ENCODE peak calls at places on chromosomes 13 and 19, in five cellular contexts. B, Q, S, K and L are unnamed samples.

GRCh38 chr19:3565177-3565576 is 7.6 kb upstream of the HMG20B start:
- DNase-seq in B (no peak), Q (no peak), S (no peak), K (no peak), L (no peak)

GRCh38 chr19:29953352-29954247 is 11.6 kb downstream of the URI1 start:
- DNase-seq in B (no peak), Q (no peak), S (no peak), K (no peak), L (no peak)

GRCh38 chr19:4910594-4911273 is 1.4 kb downstream of the UHRF1 start:
- DNase-seq in B (no peak), Q (no peak), S (no peak), K (no peak), L (no peak)

GRCh38 chr19:35051796-35052195 is 10.3 kb downstream of the HPN start:
- DNase-seq in B (no peak), Q (no peak), S (no peak), K (no peak), L (no peak)

GRCh38 chr19:18117692-18118378 is 20.3 kb downstream of the MAST3 start:
- DNase-seq in B (peak), Q (peak), S (no peak), K (peak), L (peak)

GRCh38 chr13:112349681-112350080 is 26.5 kb upstream of the SPACA7 start:
- DNase-seq in B (no peak), Q (no peak), S (no peak), K (no peak), L (no peak)

GRCh38 chr13:40273173-40274000 is 393.1 kb downstream of the FOXO1 start:
- DNase-seq in B (no peak), Q (no peak), S (no peak), K (no peak), L (no peak)

GRCh38 chr13:61247149-61247936 is 168.3 kb downstream of the PCDH20 start:
- DNase-seq in B (no peak), Q (no peak), S (no peak), K (no peak), L (peak)

GRCh38 chr13:31110169-31110568 is 51.5 kb downstream of the HSPH1 start:
- DNase-seq in B (no peak), Q (no peak), S (no peak), K (no peak), L (no peak)

GRCh38 chr13:43874512-43875092 is 4.9 kb downstream of the CCDC122 start:
- DNase-seq in B (no peak), Q (no peak), S (no peak), K (peak), L (no peak)

GRCh38 chr19:36963262-36963661 is 47.1 kb downstream of the ZNF568 start:
- DNase-seq in B (no peak), Q (no peak), S (no peak), K (no peak), L (no peak)

GRCh38 chr13:109309625-109310363 is 476.6 kb downstream of the IRS2 start:
- DNase-seq in B (no peak), Q (no peak), S (no peak), K (no peak), L (no peak)

GRCh38 chr13:110233682-110234280 is 73.2 kb downstream of the COL4A1 start:
- DNase-seq in B (no peak), Q (no peak), S (no peak), K (no peak), L (no peak)

GRCh38 chr13:50053844-50054243 is 38.6 kb downstream of the KCNRG start:
- DNase-seq in B (no peak), Q (no peak), S (no peak), K (no peak), L (no peak)

GRCh38 chr19:15469513-15470297 is 5.4 kb upstream of the RASAL3 start:
- DNase-seq in B (no peak), Q (no peak), S (no peak), K (no peak), L (no peak)

GRCh38 chr19:49690073-49690655 is 752 bp upstream of the CPT1C start:
- DNase-seq in B (no peak), Q (no peak), S (no peak), K (no peak), L (no peak)

GRCh38 chr19:49690656-49691242 is at the start of gene CPT1C:
- DNase-seq in B (peak), Q (peak), S (peak), K (peak), L (peak)

GRCh38 chr19:49689133-49690072 is at the start of gene ADM5:
- DNase-seq in B (peak), Q (peak), S (peak), K (peak), L (peak)

GRCh38 chr19:49691243-49692101 is 556 bp downstream of the CPT1C start:
- DNase-seq in B (peak), Q (peak), S (peak), K (peak), L (no peak)

GRCh38 chr19:49692102-49692599 is 1.2 kb downstream of the CPT1C start:
- DNase-seq in B (no peak), Q (no peak), S (no peak), K (no peak), L (no peak)
- H3K4me3 ChIP-seq in B (no peak), Q (no peak), S (no peak), K (no peak), L (no peak)

DNA sequence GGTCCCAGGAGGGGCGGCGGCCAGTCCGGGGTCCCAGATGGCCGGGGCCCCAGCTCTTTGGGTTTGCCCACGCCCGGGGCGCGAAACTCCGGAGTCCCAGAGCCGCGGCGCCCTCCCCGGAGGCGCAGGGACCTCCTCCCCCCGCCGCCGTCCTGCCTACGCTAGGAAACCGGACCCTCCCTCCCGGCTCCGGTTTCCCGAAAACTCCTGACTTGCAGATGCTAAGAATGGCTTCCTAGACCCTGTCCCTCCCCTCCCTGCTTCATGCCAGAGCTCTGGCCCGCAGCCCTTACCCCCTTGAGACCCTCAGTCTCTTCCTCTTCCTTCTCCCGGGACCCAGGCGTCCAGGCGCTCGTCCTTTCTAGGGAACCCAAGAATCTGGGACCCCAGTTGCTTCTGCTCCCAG is 468 bp upstream of the MYBPC2 start:
- DNase-seq in B (no peak), Q (no peak), S (no peak), K (peak), L (no peak)
- TF ChIP-seq CTCF in B (no peak), Q (no peak), S (no peak), K (no peak), L (no peak)

DNA sequence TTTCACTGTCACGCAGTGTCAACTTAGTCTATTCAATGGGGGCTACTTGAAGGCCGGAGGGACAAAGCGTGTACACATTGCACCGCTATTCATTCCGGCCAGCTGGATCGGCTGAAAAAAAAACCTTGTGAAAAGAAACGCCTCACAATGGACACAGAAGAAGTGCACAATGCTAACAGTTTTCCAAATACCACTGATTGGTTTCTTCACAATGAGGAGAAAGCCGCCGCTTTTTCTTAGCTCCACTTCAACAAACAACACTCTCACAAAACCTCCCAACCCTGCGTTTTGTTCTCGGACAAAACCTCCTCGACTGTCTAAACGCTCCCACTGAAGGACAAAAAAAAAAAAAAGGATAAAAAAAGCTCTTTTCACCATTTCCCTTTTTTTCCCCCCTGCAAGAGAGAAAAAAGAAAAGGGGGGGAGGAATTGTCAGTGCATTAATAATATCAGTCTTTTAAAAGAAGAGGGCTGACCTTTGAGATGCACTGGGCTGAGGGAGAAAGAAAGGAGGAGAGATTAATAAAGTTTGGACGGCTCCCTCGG is 5.4 kb downstream of the SOX21 start:
- DNase-seq in B (no peak), Q (no peak), S (no peak), K (no peak), L (no peak)
- H3K4me3 ChIP-seq in B (peak), Q (no peak), S (no peak), K (no peak), L (no peak)

DNA sequence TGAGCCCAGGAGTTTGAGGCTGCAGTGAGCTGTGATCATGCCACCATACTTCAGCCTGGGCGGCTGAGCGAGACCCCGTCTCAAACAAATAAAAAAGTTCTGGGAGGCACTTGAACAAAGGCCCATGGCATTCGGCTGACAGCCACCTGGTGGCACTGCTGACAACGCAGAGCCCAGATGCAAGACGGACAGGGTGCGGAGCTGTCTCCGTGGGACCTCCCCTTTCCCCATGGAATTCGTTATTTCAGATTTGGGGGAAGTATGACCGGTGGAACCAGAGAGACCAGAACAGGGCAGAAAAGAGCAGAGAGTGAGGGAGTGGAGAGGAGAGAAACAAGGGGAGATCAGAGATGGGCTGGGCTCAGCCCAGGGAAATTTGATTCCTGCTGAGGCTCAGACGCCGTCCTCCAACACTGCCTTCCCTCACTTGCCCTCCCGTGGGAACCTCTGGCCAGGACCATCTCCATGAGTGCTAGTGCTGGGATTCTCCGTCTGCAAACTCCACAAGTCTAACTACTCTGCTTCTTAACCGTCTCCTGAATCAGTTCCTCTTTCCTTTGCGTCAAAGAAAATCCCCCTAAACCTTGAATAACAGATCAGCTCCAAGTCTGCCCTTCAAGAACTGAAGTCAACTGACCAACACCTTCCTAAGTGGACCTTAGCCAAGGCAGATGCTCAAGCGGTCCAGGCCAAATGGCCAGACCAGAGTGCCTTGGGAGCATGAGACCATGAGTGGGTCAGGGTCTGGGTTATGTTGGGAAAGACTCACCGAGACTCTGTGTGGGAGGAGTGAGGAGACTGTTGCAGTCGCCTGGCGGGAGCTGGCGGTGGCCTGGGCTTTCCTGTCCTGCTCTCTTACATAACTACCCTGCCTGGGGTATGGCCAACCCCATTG is 11.9 kb upstream of the ATF5 start:
- DNase-seq in B (no peak), Q (no peak), S (no peak), K (no peak), L (no peak)
- TF ChIP-seq CTCF in B (no peak), Q (peak), S (no peak), K (no peak), L (no peak)

DNA sequence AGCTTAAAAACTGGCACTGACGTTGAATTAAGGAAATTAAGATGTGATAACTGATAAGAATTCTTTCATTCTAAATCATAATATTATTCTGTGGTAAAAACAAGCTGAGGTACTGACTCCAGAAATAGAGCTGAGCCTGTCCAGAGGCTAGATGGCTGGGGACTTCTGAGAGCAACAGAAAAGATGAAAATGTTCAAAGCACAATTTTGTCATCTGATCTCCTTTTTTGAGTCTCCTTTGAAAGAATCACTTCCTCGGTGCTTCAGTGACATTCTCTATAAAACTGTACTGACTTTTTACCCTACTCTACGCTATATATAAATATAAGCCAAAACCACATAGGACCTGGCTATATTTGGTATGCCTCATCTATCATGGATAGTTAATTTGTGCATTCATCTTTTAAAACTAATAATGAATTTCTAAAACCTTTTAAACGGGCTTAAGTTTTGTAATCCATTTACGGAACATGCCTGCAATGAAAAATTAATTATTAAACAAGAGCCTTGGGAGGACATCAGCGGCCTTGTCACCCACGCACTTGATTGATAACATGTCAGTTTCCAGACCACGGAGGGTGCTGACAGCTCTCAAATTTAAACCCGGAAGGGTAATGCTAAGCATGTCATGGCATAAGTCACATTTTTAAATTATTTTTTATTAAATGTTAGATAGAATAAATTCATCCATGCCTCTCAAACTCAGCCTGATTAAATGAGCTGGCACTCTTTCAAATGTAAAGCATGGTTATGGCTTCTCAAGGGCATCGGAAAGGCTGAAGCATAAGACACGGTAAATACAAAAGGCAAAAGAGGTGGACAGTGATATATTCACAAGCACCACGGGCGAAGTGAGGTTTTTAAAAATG is 235.4 kb downstream of the PCDH9 start:
- DNase-seq in B (no peak), Q (no peak), S (no peak), K (no peak), L (no peak)
- H3K4me3 ChIP-seq in B (peak), Q (peak), S (no peak), K (no peak), L (no peak)

GRCh38 chr19:50658438-50659317 is 9.4 kb downstream of the C19orf81 start:
- DNase-seq in B (peak), Q (peak), S (no peak), K (peak), L (peak)
- TF ChIP-seq CTCF in B (no peak), Q (no peak), S (no peak), K (no peak), L (no peak)

GRCh38 chr19:46413262-46414031 is at the start of gene CCDC8:
- DNase-seq in B (peak), Q (peak), S (peak), K (peak), L (no peak)
- H3K4me3 ChIP-seq in B (peak), Q (peak), S (peak), K (peak), L (peak)

GRCh38 chr19:7366701-7367420 is 18.1 kb downstream of the ARHGEF18 start:
- DNase-seq in B (no peak), Q (no peak), S (no peak), K (no peak), L (no peak)
- TF ChIP-seq CTCF in B (peak), Q (peak), S (peak), K (peak), L (no peak)

GRCh38 chr13:63435668-63436275 is 2020.1 kb upstream of the PCDH20 start:
- DNase-seq in B (no peak), Q (no peak), S (peak), K (no peak), L (no peak)
- H3K4me3 ChIP-seq in B (no peak), Q (no peak), S (no peak), K (no peak), L (no peak)

GRCh38 chr13:47397739-47398138 is 500.9 kb upstream of the HTR2A start:
- DNase-seq in B (no peak), Q (no peak), S (no peak), K (no peak), L (no peak)
- TF ChIP-seq CTCF in B (no peak), Q (no peak), S (no peak), K (no peak), L (no peak)